ENCODE peak calls at places on chromosome 16, in nine cellular contexts. One of them, this sample, is unnamed.

GRCh38 chr16:18803569-18804462 is 2.5 kb upstream of the ARL6IP1 start:
- DNase-seq in smooth muscle cell of the brain vasculature: no peak
- DNase-seq in K562: peak
- DNase-seq in HFFc6: no peak
- DNase-seq in Karpas-422: no peak
- DNase-seq in left ventricle myocardium inferior: no peak
- DNase-seq in Ammon's horn: no peak
- DNase-seq in central memory CD4-positive, alpha-beta T cell: no peak
- DNase-seq in stimulated activated naive CD8-positive, alpha-beta T cell treated with anti-CD3 and anti-CD28 coated beads, Interleukin-15, Interleukin-2, amounts not matched to agents 100 U/mL and 50 U/mL, for 24 hours: no peak
- DNase-seq in this sample: no peak

GRCh38 chr16:86609115-86609514 is 30.8 kb downstream of the FOXL1 start:
- DNase-seq in Ammon's horn: no peak
- DNase-seq in Karpas-422: no peak
- DNase-seq in central memory CD4-positive, alpha-beta T cell: no peak
- DNase-seq in smooth muscle cell of the brain vasculature: no peak
- DNase-seq in left ventricle myocardium inferior: no peak
- DNase-seq in stimulated activated naive CD8-positive, alpha-beta T cell treated with anti-CD3 and anti-CD28 coated beads, Interleukin-15, Interleukin-2, amounts not matched to agents 100 U/mL and 50 U/mL, for 24 hours: no peak
- DNase-seq in K562: no peak
- DNase-seq in HFFc6: peak
- DNase-seq in this sample: no peak

GRCh38 chr16:9226924-9227323 is 135.5 kb downstream of the HAPSTR1 start:
- DNase-seq in left ventricle myocardium inferior: no peak
- DNase-seq in central memory CD4-positive, alpha-beta T cell: no peak
- DNase-seq in K562: no peak
- DNase-seq in Ammon's horn: no peak
- DNase-seq in smooth muscle cell of the brain vasculature: no peak
- DNase-seq in HFFc6: no peak
- DNase-seq in Karpas-422: no peak
- DNase-seq in stimulated activated naive CD8-positive, alpha-beta T cell treated with anti-CD3 and anti-CD28 coated beads, Interleukin-15, Interleukin-2, amounts not matched to agents 100 U/mL and 50 U/mL, for 24 hours: no peak
- DNase-seq in this sample: no peak

GRCh38 chr16:29950806-29951461 is 10.9 kb upstream of the TMEM219 start:
- DNase-seq in smooth muscle cell of the brain vasculature: no peak
- DNase-seq in stimulated activated naive CD8-positive, alpha-beta T cell treated with anti-CD3 and anti-CD28 coated beads, Interleukin-15, Interleukin-2, amounts not matched to agents 100 U/mL and 50 U/mL, for 24 hours: no peak
- DNase-seq in HFFc6: no peak
- DNase-seq in Karpas-422: no peak
- DNase-seq in central memory CD4-positive, alpha-beta T cell: no peak
- DNase-seq in Ammon's horn: no peak
- DNase-seq in K562: no peak
- DNase-seq in left ventricle myocardium inferior: no peak
- DNase-seq in this sample: no peak

GRCh38 chr16:84084570-84085270 is 32.0 kb downstream of the MBTPS1 start:
- DNase-seq in left ventricle myocardium inferior: peak
- DNase-seq in smooth muscle cell of the brain vasculature: peak
- DNase-seq in Karpas-422: peak
- DNase-seq in central memory CD4-positive, alpha-beta T cell: peak
- DNase-seq in Ammon's horn: peak
- DNase-seq in K562: peak
- DNase-seq in HFFc6: peak
- DNase-seq in stimulated activated naive CD8-positive, alpha-beta T cell treated with anti-CD3 and anti-CD28 coated beads, Interleukin-15, Interleukin-2, amounts not matched to agents 100 U/mL and 50 U/mL, for 24 hours: peak
- DNase-seq in this sample: peak

GRCh38 chr16:14358697-14359305 is 271.3 kb downstream of the PARN start:
- DNase-seq in stimulated activated naive CD8-positive, alpha-beta T cell treated with anti-CD3 and anti-CD28 coated beads, Interleukin-15, Interleukin-2, amounts not matched to agents 100 U/mL and 50 U/mL, for 24 hours: no peak
- DNase-seq in left ventricle myocardium inferior: no peak
- DNase-seq in central memory CD4-positive, alpha-beta T cell: no peak
- DNase-seq in Ammon's horn: no peak
- DNase-seq in smooth muscle cell of the brain vasculature: no peak
- DNase-seq in K562: no peak
- DNase-seq in HFFc6: no peak
- DNase-seq in Karpas-422: no peak
- DNase-seq in this sample: no peak

GRCh38 chr16:12017583-12017982 is 41.0 kb downstream of the SNX29 start:
- DNase-seq in left ventricle myocardium inferior: no peak
- DNase-seq in Karpas-422: no peak
- DNase-seq in K562: no peak
- DNase-seq in stimulated activated naive CD8-positive, alpha-beta T cell treated with anti-CD3 and anti-CD28 coated beads, Interleukin-15, Interleukin-2, amounts not matched to agents 100 U/mL and 50 U/mL, for 24 hours: no peak
- DNase-seq in Ammon's horn: no peak
- DNase-seq in HFFc6: peak
- DNase-seq in central memory CD4-positive, alpha-beta T cell: no peak
- DNase-seq in smooth muscle cell of the brain vasculature: no peak
- DNase-seq in this sample: no peak

GRCh38 chr16:85668676-85669424 is 19.9 kb downstream of the GINS2 start:
- DNase-seq in Karpas-422: no peak
- DNase-seq in K562: no peak
- DNase-seq in left ventricle myocardium inferior: no peak
- DNase-seq in Ammon's horn: no peak
- DNase-seq in HFFc6: no peak
- DNase-seq in central memory CD4-positive, alpha-beta T cell: no peak
- DNase-seq in smooth muscle cell of the brain vasculature: no peak
- DNase-seq in stimulated activated naive CD8-positive, alpha-beta T cell treated with anti-CD3 and anti-CD28 coated beads, Interleukin-15, Interleukin-2, amounts not matched to agents 100 U/mL and 50 U/mL, for 24 hours: no peak
- DNase-seq in this sample: no peak

GRCh38 chr16:4059969-4060368 is 56.3 kb downstream of the ADCY9 start:
- DNase-seq in Ammon's horn: no peak
- DNase-seq in central memory CD4-positive, alpha-beta T cell: no peak
- DNase-seq in smooth muscle cell of the brain vasculature: no peak
- DNase-seq in K562: no peak
- DNase-seq in left ventricle myocardium inferior: no peak
- DNase-seq in Karpas-422: no peak
- DNase-seq in HFFc6: no peak
- DNase-seq in stimulated activated naive CD8-positive, alpha-beta T cell treated with anti-CD3 and anti-CD28 coated beads, Interleukin-15, Interleukin-2, amounts not matched to agents 100 U/mL and 50 U/mL, for 24 hours: no peak
- DNase-seq in this sample: no peak

GRCh38 chr16:57976331-57976796 is 5.4 kb upstream of the CNGB1 start:
- DNase-seq in Karpas-422: no peak
- DNase-seq in central memory CD4-positive, alpha-beta T cell: no peak
- DNase-seq in stimulated activated naive CD8-positive, alpha-beta T cell treated with anti-CD3 and anti-CD28 coated beads, Interleukin-15, Interleukin-2, amounts not matched to agents 100 U/mL and 50 U/mL, for 24 hours: no peak
- DNase-seq in left ventricle myocardium inferior: no peak
- DNase-seq in Ammon's horn: peak
- DNase-seq in HFFc6: no peak
- DNase-seq in smooth muscle cell of the brain vasculature: no peak
- DNase-seq in K562: peak
- DNase-seq in this sample: no peak

This sample was measured in activated T-cell treated with anti-CD3 and anti-CD28 coated beads for 48 hours.